ENCODE peak calls at places on chromosomes 11 and 22, in ten cellular contexts. H is endothelial cell, F is nephron progenitor cell, G is left ventricle myocardium inferior, D is choroid plexus epithelial cell, M is WTC11, U is thoracic aorta, L is foreskin fibroblast, Q is H9, Y is HepG2. R is an unnamed sample.

GRCh38 chr22:37741312-37741795 is 44.5 kb downstream of the TRIOBP start:
- DNase-seq in H (no peak), F (no peak), G (peak), D (peak), M (no peak), U (no peak), L (peak), Q (no peak), Y (peak), R (no peak)

GRCh38 chr11:2573240-2574042 is 126.4 kb downstream of the KCNQ1OT1 start:
- DNase-seq in H (no peak), F (no peak), G (no peak), D (no peak), M (peak), U (no peak), L (no peak), Q (no peak), Y (no peak), R (no peak)

GRCh38 chr11:30411383-30411782 is 88.5 kb downstream of the ARL14EP start:
- DNase-seq in H (no peak), F (no peak), G (no peak), D (no peak), M (no peak), U (no peak), L (no peak), Q (no peak), Y (no peak), R (no peak)

GRCh38 chr11:19418221-19418620 is 177.5 kb upstream of the E2F8 start:
- DNase-seq in H (no peak), F (no peak), G (no peak), D (no peak), M (no peak), U (no peak), L (no peak), Q (no peak), Y (no peak), R (no peak)

GRCh38 chr22:49212002-49212401 is 615.7 kb downstream of the BRD1 start:
- DNase-seq in H (no peak), F (no peak), G (peak), D (no peak), M (peak), U (no peak), L (no peak), Q (peak), Y (no peak), R (no peak)

GRCh38 chr11:12539570-12539969 is 134.7 kb upstream of the TEAD1 start:
- DNase-seq in H (no peak), F (no peak), G (no peak), D (peak), M (no peak), U (no peak), L (peak), Q (no peak), Y (no peak), R (no peak)

GRCh38 chr11:112195906-112196305 is 20.6 kb downstream of the BCO2 start:
- DNase-seq in H (no peak), F (no peak), G (no peak), D (peak), M (no peak), U (no peak), L (peak), Q (no peak), Y (no peak), R (no peak)

GRCh38 chr11:77212314-77213007 is 84.4 kb downstream of the MYO7A start:
- DNase-seq in H (no peak), F (no peak), G (no peak), D (no peak), M (no peak), U (no peak), L (no peak), Q (no peak), Y (no peak), R (no peak)

GRCh38 chr22:40709752-40710413 is 30.6 kb downstream of the MCHR1 start:
- DNase-seq in H (no peak), F (no peak), G (peak), D (peak), M (no peak), U (no peak), L (peak), Q (no peak), Y (no peak), R (no peak)

GRCh38 chr22:40105755-40106154 is 72.0 kb upstream of the TNRC6B start:
- DNase-seq in H (no peak), F (no peak), G (no peak), D (no peak), M (no peak), U (no peak), L (no peak), Q (no peak), Y (no peak), R (no peak)

GRCh38 chr22:43109921-43110443 is 568 bp upstream of the BIK start:
- DNase-seq in H (peak), F (peak), G (no peak), D (no peak), M (peak), U (no peak), L (peak), Q (peak), Y (no peak), R (no peak)

GRCh38 chr22:33605686-33606085 is 314.6 kb downstream of the LARGE1 start:
- DNase-seq in H (no peak), F (no peak), G (peak), D (peak), M (no peak), U (no peak), L (no peak), Q (no peak), Y (no peak), R (no peak)

GRCh38 chr22:46763051-46763705 is 728 bp downstream of the TBC1D22A start:
- DNase-seq in H (peak), F (no peak), G (peak), D (peak), M (no peak), U (no peak), L (peak), Q (no peak), Y (no peak), R (peak)

GRCh38 chr11:11977206-11977938 is 31.1 kb downstream of the DKK3 start:
- DNase-seq in H (peak), F (no peak), G (peak), D (peak), M (no peak), U (peak), L (peak), Q (peak), Y (no peak), R (no peak)

GRCh38 chr11:102187416-102188125 is 77.3 kb downstream of the YAP1 start:
- DNase-seq in H (no peak), F (no peak), G (no peak), D (peak), M (no peak), U (no peak), L (peak), Q (no peak), Y (peak), R (no peak)

GRCh38 chr11:112784323-112785073 is 176.7 kb upstream of the NCAM1 start:
- DNase-seq in H (no peak), F (peak), G (peak), D (peak), M (no peak), U (peak), L (peak), Q (no peak), Y (no peak), R (no peak)

GRCh38 chr11:87851234-87851633 is 324.0 kb downstream of the RAB38 start:
- DNase-seq in H (no peak), F (no peak), G (no peak), D (peak), M (no peak), U (no peak), L (peak), Q (no peak), Y (no peak), R (no peak)

GRCh38 chr11:44162662-44163061 is 67.2 kb downstream of the EXT2 start:
- DNase-seq in H (no peak), F (no peak), G (no peak), D (no peak), M (no peak), U (no peak), L (no peak), Q (no peak), Y (no peak), R (no peak)

GRCh38 chr22:31178859-31179258 is 18.9 kb downstream of the RNF185 start:
- DNase-seq in H (no peak), F (no peak), G (no peak), D (no peak), M (no peak), U (no peak), L (no peak), Q (no peak), Y (no peak), R (no peak)

GRCh38 chr22:29780781-29781676 is 13.9 kb downstream of the UQCR10 start:
- DNase-seq in H (no peak), F (no peak), G (no peak), D (peak), M (no peak), U (no peak), L (peak), Q (no peak), Y (peak), R (no peak)

GRCh38 chr11:106327134-106327533 is 249.7 kb downstream of the AASDHPPT start:
- DNase-seq in H (no peak), F (no peak), G (no peak), D (no peak), M (peak), U (no peak), L (no peak), Q (peak), Y (no peak), R (no peak)

GRCh38 chr11:104146421-104146820 is 17.5 kb downstream of the PDGFD start:
- DNase-seq in H (no peak), F (no peak), G (no peak), D (no peak), M (no peak), U (no peak), L (peak), Q (no peak), Y (no peak), R (no peak)

GRCh38 chr22:38505595-38506117 is 455 bp downstream of the DDX17 start:
- DNase-seq in H (peak), F (peak), G (peak), D (peak), M (peak), U (peak), L (peak), Q (no peak), Y (no peak), R (no peak)

GRCh38 chr11:81129618-81130017 is 1604.0 kb downstream of the FAM181B start:
- DNase-seq in H (no peak), F (no peak), G (no peak), D (no peak), M (no peak), U (no peak), L (no peak), Q (no peak), Y (no peak), R (no peak)

GRCh38 chr22:20530368-20531153 is 23.2 kb downstream of the MED15 start:
- DNase-seq in H (no peak), F (no peak), G (no peak), D (peak), M (no peak), U (no peak), L (peak), Q (no peak), Y (no peak), R (no peak)

GRCh38 chr11:17528906-17529813 is 15.1 kb downstream of the USH1C start:
- DNase-seq in H (no peak), F (no peak), G (no peak), D (no peak), M (no peak), U (no peak), L (no peak), Q (no peak), Y (no peak), R (no peak)

GRCh38 chr11:118918686-118919280 is 6.9 kb downstream of the BCL9L start:
- DNase-seq in H (no peak), F (no peak), G (no peak), D (peak), M (no peak), U (no peak), L (peak), Q (no peak), Y (no peak), R (no peak)

DNA sequence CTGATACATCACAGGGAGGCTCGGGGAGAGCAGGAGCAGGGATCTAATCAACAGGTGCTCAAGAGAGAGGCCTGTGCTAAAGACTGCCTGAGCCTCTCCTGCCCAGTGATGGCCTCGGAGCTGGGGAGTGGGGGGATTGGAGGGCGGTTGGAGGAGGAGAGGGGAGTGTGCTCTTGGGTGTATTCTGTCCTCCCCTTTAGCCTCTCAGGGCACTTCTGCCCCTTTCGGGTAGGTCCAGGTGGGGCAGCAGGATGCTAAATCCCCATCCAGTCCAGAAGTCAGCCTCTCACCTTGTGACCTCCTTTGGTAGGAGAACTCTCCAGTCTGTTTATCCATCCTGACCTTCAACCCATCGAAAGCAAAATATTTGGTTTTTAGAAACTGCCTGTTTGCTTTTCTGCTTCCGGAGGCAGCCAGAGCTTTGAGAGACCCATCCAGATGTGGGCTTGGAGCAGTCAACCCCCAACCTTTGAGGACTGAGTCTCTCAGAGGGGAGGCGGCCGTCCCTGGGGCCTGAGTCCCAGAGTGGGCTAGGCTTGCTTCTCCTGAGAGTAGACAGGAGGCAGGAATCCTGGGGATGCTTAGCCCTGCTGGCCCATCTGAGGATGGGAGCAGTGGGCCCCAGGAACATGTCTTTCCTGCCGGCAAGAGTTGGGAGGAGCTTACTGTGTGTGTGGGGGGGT is 105.2 kb upstream of the SYT13 start:
- DNase-seq in H (no peak), F (no peak), G (no peak), D (no peak), M (no peak), U (no peak), L (no peak), Q (no peak), Y (peak), R (no peak)
- TF ChIP-seq CTCF in H (no peak), F (no peak), G (no peak), D (no peak), M (no peak), U (no peak), L (no peak), Q (no peak), Y (no peak), R (no peak)

GRCh38 chr11:111064118-111064517 is 181.4 kb upstream of the POU2AF2 start:
- DNase-seq in H (no peak), F (no peak), G (no peak), D (peak), M (no peak), U (no peak), L (peak), Q (no peak), Y (no peak), R (no peak)

GRCh38 chr11:111067994-111068393 is 177.5 kb upstream of the POU2AF2 start:
- DNase-seq in H (no peak), F (no peak), G (no peak), D (no peak), M (no peak), U (no peak), L (no peak), Q (no peak), Y (no peak), R (no peak)

GRCh38 chr11:111066861-111067260 is 178.7 kb upstream of the POU2AF2 start:
- DNase-seq in H (no peak), F (no peak), G (no peak), D (no peak), M (no peak), U (no peak), L (no peak), Q (no peak), Y (no peak), R (no peak)

GRCh38 chr11:111063711-111064110 is 181.8 kb upstream of the POU2AF2 start:
- DNase-seq in H (no peak), F (no peak), G (no peak), D (peak), M (no peak), U (no peak), L (peak), Q (no peak), Y (no peak), R (no peak)

GRCh38 chr11:111069076-111069475 is 176.4 kb upstream of the POU2AF2 start:
- DNase-seq in H (no peak), F (no peak), G (no peak), D (peak), M (peak), U (no peak), L (peak), Q (peak), Y (peak), R (no peak)
- TF ChIP-seq CTCF in H (peak), F (no peak), G (no peak), D (peak), M (peak), U (no peak), L (peak), Q (peak), Y (no peak), R (no peak)

GRCh38 chr11:94876645-94877445 is 96.5 kb downstream of the CWC15 start:
- DNase-seq in H (no peak), F (peak), G (peak), D (peak), M (no peak), U (peak), L (peak), Q (no peak), Y (peak), R (no peak)
- TF ChIP-seq CTCF in H (no peak), F (no peak), G (peak), D (peak), M (no peak), U (no peak), L (peak), Q (no peak), Y (no peak), R (no peak)

DNA sequence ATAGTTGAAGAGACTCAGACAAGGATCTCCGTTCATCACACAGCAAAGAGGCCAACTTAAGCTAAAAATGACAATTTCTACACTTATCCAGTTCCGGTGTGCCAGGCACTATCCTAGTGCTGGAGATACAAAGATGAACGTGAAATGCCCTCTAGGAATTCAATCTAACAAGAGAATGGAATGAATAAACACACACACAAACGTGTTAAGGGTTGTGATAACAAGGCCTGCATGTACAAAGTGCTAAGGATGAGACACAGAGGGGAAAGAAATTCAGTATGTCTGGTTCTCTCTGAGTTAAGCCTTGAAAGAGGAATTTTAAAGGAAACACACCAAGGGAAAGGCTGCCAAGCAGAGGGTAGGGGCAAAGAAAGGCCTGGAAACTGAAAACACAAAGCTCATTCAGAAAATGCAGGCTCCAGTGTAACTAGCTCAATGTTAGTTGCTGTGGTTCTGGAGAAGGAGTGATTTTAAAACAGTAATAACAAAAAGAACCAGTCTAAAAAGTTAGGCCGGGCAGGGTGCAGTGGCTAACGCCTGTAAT is 4.2 kb downstream of the CHKA start:
- DNase-seq in H (no peak), F (no peak), G (no peak), D (no peak), M (no peak), U (no peak), L (no peak), Q (no peak), Y (no peak), R (no peak)
- TF ChIP-seq CTCF in H (no peak), F (no peak), G (no peak), D (no peak), M (no peak), U (no peak), L (no peak), Q (no peak), Y (no peak), R (no peak)

DNA sequence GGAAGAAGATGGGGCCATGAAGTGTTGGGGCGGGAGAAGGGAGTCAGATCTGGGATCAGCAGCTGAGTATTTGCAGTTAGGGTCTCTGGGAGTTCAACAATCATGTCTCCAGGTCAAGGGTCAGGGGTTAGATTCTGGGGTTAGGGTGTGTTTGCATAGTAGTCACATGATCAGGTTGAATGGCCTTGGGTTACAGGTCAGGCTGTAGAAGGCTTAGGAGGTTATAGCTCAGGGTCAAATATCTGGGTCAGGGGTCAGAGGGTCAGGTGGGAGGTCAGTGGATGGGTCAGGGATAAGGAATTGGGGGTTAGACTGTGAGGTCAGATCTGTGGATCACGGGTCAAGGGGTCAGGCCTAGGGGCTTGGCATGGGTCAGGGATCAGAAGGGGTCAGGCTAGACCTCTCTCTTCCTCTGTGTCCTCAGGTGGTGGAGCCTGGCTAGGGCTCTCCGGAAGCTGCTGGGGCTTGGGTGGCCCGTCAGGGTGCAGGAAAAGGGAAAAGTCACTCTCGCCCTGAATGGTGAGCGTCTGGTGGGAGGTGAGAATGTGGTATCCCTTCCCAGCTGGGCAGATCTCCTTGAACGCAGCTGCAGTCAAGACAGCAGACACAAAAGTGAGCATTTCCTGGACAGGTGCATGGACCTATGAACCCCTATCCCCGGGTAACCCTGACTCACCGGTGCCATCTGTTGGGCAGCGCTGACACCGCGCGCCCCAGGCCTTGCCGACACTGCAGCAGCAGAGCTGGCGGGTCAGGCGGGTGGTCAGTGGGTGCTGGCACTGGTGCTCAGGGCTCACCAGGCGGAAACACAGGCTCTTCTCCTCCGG is 6.4 kb downstream of the LTBP3 start:
- DNase-seq in H (peak), F (peak), G (peak), D (no peak), M (peak), U (no peak), L (peak), Q (peak), Y (peak), R (peak)
- TF ChIP-seq CTCF in H (peak), F (peak), G (peak), D (peak), M (peak), U (peak), L (peak), Q (peak), Y (peak), R (peak)

GRCh38 chr11:130533113-130533803 is 84.8 kb downstream of the ADAMTS15 start:
- DNase-seq in H (no peak), F (no peak), G (no peak), D (no peak), M (no peak), U (no peak), L (no peak), Q (no peak), Y (no peak), R (no peak)

GRCh38 chr11:130533871-130534270 is 85.4 kb downstream of the ADAMTS15 start:
- DNase-seq in H (no peak), F (no peak), G (no peak), D (no peak), M (no peak), U (no peak), L (peak), Q (no peak), Y (no peak), R (no peak)

GRCh38 chr11:130528301-130528651 is 79.8 kb downstream of the ADAMTS15 start:
- DNase-seq in H (no peak), F (no peak), G (no peak), D (peak), M (no peak), U (no peak), L (peak), Q (no peak), Y (no peak), R (no peak)

GRCh38 chr11:130528862-130529261 is 80.4 kb downstream of the ADAMTS15 start:
- DNase-seq in H (no peak), F (no peak), G (no peak), D (no peak), M (no peak), U (no peak), L (no peak), Q (no peak), Y (no peak), R (no peak)

DNA sequence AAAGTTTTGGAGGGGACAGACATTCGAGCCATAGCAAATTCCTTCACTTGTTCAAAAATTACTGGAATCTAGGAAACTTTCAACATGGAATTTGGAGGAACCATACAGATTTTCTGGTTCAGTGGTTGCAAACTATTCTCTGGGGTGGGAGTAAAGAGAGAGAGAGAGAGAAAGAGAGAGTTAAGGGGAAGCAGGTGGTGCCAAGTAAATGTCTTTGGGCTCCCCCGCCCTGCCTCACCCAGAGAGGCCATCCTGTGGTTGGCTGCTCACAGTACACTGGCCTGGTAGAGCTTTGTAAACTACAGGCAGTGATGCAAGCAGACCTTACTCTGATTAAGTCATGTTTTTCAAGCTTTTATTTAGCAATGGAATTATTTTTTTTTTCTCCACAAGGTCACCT is 82.6 kb downstream of the ADAMTS15 start:
- DNase-seq in H (no peak), F (no peak), G (no peak), D (peak), M (no peak), U (no peak), L (no peak), Q (no peak), Y (no peak), R (no peak)
- TF ChIP-seq CTCF in H (no peak), F (no peak), G (no peak), D (no peak), M (no peak), U (no peak), L (no peak), Q (no peak), Y (no peak), R (no peak)

R was measured in GM06990.